ENCODE peak calls at places on chromosomes 13 and 19, in ten cellular contexts. B, K, W, E, Q, X, G, C, Y and H are unnamed samples.

GRCh38 chr13:77515785-77516184 is 19.7 kb upstream of the SCEL start:
- DNase-seq in B (no peak), K (no peak), W (no peak), E (no peak), Q (no peak), X (no peak), G (no peak), C (no peak), Y (no peak), H (no peak)

GRCh38 chr13:79724348-79725103 is 243.6 kb downstream of the NDFIP2 start:
- DNase-seq in B (no peak), K (no peak), W (no peak), E (no peak), Q (no peak), X (no peak), G (no peak), C (no peak), Y (no peak), H (no peak)

GRCh38 chr13:112722433-112723250 is 32.8 kb downstream of the ATP11A start:
- DNase-seq in B (peak; percentile 76), K (no peak), W (no peak), E (no peak), Q (no peak), X (no peak), G (peak; percentile 74), C (peak; percentile 98), Y (no peak), H (peak; percentile 68)

GRCh38 chr19:31676271-31677004 is 327.2 kb upstream of the TSHZ3 start:
- DNase-seq in B (no peak), K (peak; percentile 38), W (no peak), E (no peak), Q (no peak), X (no peak), G (no peak), C (no peak), Y (no peak), H (no peak)

GRCh38 chr19:16062789-16063188 is 13.5 kb upstream of the TPM4 start:
- DNase-seq in B (no peak), K (peak; percentile 58), W (peak; percentile 68), E (no peak), Q (peak; percentile 66), X (peak; percentile 67), G (peak; percentile 75), C (no peak), Y (no peak), H (no peak)

GRCh38 chr19:5355076-5355475 is 14.5 kb upstream of the PTPRS start:
- DNase-seq in B (no peak), K (no peak), W (no peak), E (no peak), Q (no peak), X (no peak), G (no peak), C (no peak), Y (no peak), H (no peak)

GRCh38 chr13:106373304-106373988 is 162.0 kb downstream of the EFNB2 start:
- DNase-seq in B (no peak), K (no peak), W (no peak), E (no peak), Q (no peak), X (peak; percentile 39), G (no peak), C (no peak), Y (no peak), H (no peak)

GRCh38 chr19:7993560-7993959 is 11.9 kb downstream of the ELAVL1 start:
- DNase-seq in B (no peak), K (no peak), W (no peak), E (no peak), Q (no peak), X (no peak), G (no peak), C (no peak), Y (no peak), H (no peak)

GRCh38 chr19:5090780-5091575 is 122.1 kb downstream of the KDM4B start:
- DNase-seq in B (peak; percentile 24), K (no peak), W (no peak), E (no peak), Q (no peak), X (peak; percentile 35), G (no peak), C (peak; percentile 15), Y (no peak), H (peak; percentile 63)

DNA sequence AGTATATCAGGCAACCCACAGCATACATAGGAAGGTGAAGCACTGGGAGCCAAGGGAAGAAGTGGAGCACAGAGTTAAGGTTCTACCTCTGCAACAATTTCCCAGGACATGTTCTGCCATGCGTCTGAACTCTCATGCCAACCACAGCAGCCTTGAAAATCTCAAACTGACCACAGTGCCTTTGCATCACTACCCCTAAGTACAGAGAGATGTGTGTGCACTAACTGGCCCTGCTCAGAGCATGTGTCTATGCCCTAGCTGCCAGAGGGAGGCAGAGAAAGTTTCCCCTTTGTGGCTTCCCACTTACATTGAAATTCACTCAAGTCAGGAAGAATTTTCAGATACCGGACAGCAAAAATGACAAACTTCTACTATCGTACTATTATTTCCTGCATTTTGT is 26.8 kb upstream of the WDFY2 start:
- DNase-seq in B (no peak), K (no peak), W (no peak), E (no peak), Q (no peak), X (no peak), G (no peak), C (no peak), Y (no peak), H (no peak)
- TF ChIP-seq CTCF in B (no peak), K (no peak), W (no peak), E (no peak), Q (no peak), X (no peak), G (no peak), C (no peak), Y (no peak), H (no peak)

GRCh38 chr19:1875646-1876493 is 9.4 kb downstream of the ABHD17A start:
- DNase-seq in B (peak; percentile 74), K (peak; percentile 91), W (peak; percentile 96), E (peak; percentile 63), Q (peak; percentile 82), X (peak; percentile 86), G (peak; percentile 97), C (peak; percentile 83), Y (no peak), H (peak; percentile 76)
- TF ChIP-seq CTCF in B (no peak), K (no peak), W (no peak), E (no peak), Q (peak; percentile 19), X (no peak), G (no peak), C (no peak), Y (no peak), H (no peak)

GRCh38 chr19:46052896-46053295 is 12.1 kb upstream of the IGFL4 start:
- DNase-seq in B (no peak), K (no peak), W (no peak), E (no peak), Q (no peak), X (no peak), G (no peak), C (no peak), Y (no peak), H (no peak)

GRCh38 chr19:46049597-46049996 is 8.8 kb upstream of the IGFL4 start:
- DNase-seq in B (no peak), K (no peak), W (no peak), E (no peak), Q (no peak), X (no peak), G (no peak), C (no peak), Y (no peak), H (no peak)
- TF ChIP-seq CTCF in B (peak; percentile 9), K (no peak), W (no peak), E (no peak), Q (peak; percentile 19), X (no peak), G (no peak), C (no peak), Y (no peak), H (no peak)

GRCh38 chr19:10502524-10503001 is 593 bp downstream of the KEAP1 start:
- DNase-seq in B (peak; percentile 81), K (peak; percentile 91), W (peak; percentile 89), E (peak; percentile 56), Q (peak; percentile 90), X (peak; percentile 92), G (peak; percentile 97), C (peak; percentile 85), Y (no peak), H (peak; percentile 86)
- TF ChIP-seq CTCF in B (no peak), K (no peak), W (no peak), E (no peak), Q (no peak), X (no peak), G (no peak), C (peak; percentile 23), Y (no peak), H (no peak)

GRCh38 chr19:55467236-55468053 is 2.9 kb upstream of the C19orf85 start:
- DNase-seq in B (no peak), K (peak; percentile 78), W (peak; percentile 59), E (no peak), Q (peak; percentile 75), X (peak; percentile 83), G (peak; percentile 79), C (peak; percentile 65), Y (no peak), H (no peak)

GRCh38 chr19:55464669-55465068 is at the start of gene C19orf85:
- DNase-seq in B (no peak), K (no peak), W (no peak), E (no peak), Q (no peak), X (no peak), G (no peak), C (no peak), Y (no peak), H (no peak)

GRCh38 chr19:55468054-55468393 is 3.5 kb upstream of the C19orf85 start:
- DNase-seq in B (no peak), K (no peak), W (no peak), E (no peak), Q (no peak), X (no peak), G (no peak), C (no peak), Y (no peak), H (no peak)

GRCh38 chr19:55465460-55466245 is 1.1 kb upstream of the C19orf85 start:
- DNase-seq in B (no peak), K (no peak), W (no peak), E (no peak), Q (no peak), X (no peak), G (no peak), C (no peak), Y (no peak), H (no peak)

GRCh38 chr19:55466246-55466614 is 1.7 kb upstream of the C19orf85 start:
- DNase-seq in B (no peak), K (no peak), W (no peak), E (no peak), Q (no peak), X (no peak), G (no peak), C (no peak), Y (no peak), H (no peak)
- TF ChIP-seq CTCF in B (no peak), K (no peak), W (no peak), E (no peak), Q (no peak), X (no peak), G (no peak), C (no peak), Y (no peak), H (no peak)

DNA sequence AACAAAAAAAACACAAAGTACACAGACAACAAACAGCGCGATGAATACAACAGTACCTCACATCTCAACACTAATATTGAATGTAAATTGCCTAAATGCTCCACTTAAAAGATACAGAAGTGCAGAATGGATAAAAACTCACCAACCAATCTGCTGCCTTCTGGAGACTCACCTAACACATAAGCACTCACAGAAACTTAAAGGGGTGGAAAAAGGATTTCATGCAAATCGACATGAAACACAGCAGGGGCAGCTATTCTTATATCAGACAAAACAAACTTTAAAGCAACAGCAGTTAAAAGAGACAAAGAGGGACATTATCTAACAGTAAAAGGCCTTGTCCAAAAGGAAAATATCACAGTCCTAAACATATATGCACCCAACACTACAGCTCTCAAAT is 209.5 kb downstream of the ABCC4 start:
- DNase-seq in B (no peak), K (no peak), W (no peak), E (no peak), Q (no peak), X (no peak), G (no peak), C (no peak), Y (no peak), H (no peak)
- TF ChIP-seq CTCF in B (no peak), K (no peak), W (no peak), E (no peak), Q (no peak), X (no peak), G (no peak), C (no peak), Y (no peak), H (no peak)